ENCODE peak calls at places on chromosomes 12 and 14, in four cellular contexts. O is thoracic aorta, Y is retinal pigment epithelial cell, G is tibial artery. N is an unnamed sample.

GRCh38 chr14:57884175-57884574 is 18.3 kb upstream of the SLC35F4 start:
- DNase-seq in O (no peak), Y (no peak), G (no peak), N (no peak)

GRCh38 chr14:51395361-51395849 is 155.4 kb downstream of the TMX1 start:
- DNase-seq in O (no peak), Y (peak; percentile 79), G (no peak), N (peak; percentile 35)

GRCh38 chr12:30902606-30903005 is 23.9 kb upstream of the TSPAN11 start:
- DNase-seq in O (no peak), Y (no peak), G (no peak), N (no peak)

GRCh38 chr12:79168687-79169086 is 304.1 kb downstream of the SYT1 start:
- DNase-seq in O (no peak), Y (no peak), G (no peak), N (no peak)

GRCh38 chr14:59754256-59754655 is 116.3 kb downstream of the RTN1 start:
- DNase-seq in O (no peak), Y (no peak), G (no peak), N (no peak)

GRCh38 chr12:117120787-117121186 is 21.6 kb upstream of the TESC start:
- DNase-seq in O (no peak), Y (no peak), G (no peak), N (no peak)

GRCh38 chr12:31020385-31021166 is 53.1 kb upstream of the DDX11 start:
- DNase-seq in O (no peak), Y (no peak), G (no peak), N (no peak)

GRCh38 chr14:105305350-105305749 is 4.5 kb upstream of the BRF1 start:
- DNase-seq in O (no peak), Y (no peak), G (no peak), N (no peak)

GRCh38 chr12:76029982-76030377 is 1.6 kb downstream of the PHLDA1 start:
- DNase-seq in O (no peak), Y (no peak), G (no peak), N (no peak)

GRCh38 chr12:25689996-25690501 is 137.0 kb upstream of the LMNTD1 start:
- DNase-seq in O (no peak), Y (no peak), G (no peak), N (no peak)

GRCh38 chr12:64915242-64915641 is 90.8 kb downstream of the TBC1D30 start:
- DNase-seq in O (no peak), Y (no peak), G (no peak), N (no peak)

GRCh38 chr12:92110083-92110640 is 35.5 kb downstream of the BTG1 start:
- DNase-seq in O (no peak), Y (no peak), G (no peak), N (no peak)

GRCh38 chr14:34539407-34540180 is at the start of gene EAPP:
- DNase-seq in O (peak; percentile 94), Y (peak; percentile 89), G (peak; percentile 99), N (peak; percentile 91)

GRCh38 chr12:47900101-47900479 is 4.7 kb downstream of the VDR start:
- DNase-seq in O (no peak), Y (no peak), G (no peak), N (no peak)

GRCh38 chr12:55142896-55143870 is 17.0 kb downstream of the OR9K2 start:
- DNase-seq in O (no peak), Y (peak; percentile 0), G (no peak), N (peak; percentile 15)

GRCh38 chr12:73308747-73309146 is 1036.6 kb downstream of the TRHDE start:
- DNase-seq in O (no peak), Y (no peak), G (no peak), N (no peak)

GRCh38 chr12:106601548-106601947 is 18.7 kb downstream of the RFX4 start:
- DNase-seq in O (no peak), Y (no peak), G (no peak), N (no peak)

GRCh38 chr12:51270847-51271518 is 768 bp upstream of the SMAGP start:
- DNase-seq in O (no peak), Y (no peak), G (no peak), N (peak; percentile 51)

GRCh38 chr12:6335451-6336078 is 6.3 kb downstream of the TNFRSF1A start:
- DNase-seq in O (peak; percentile 80), Y (no peak), G (peak; percentile 85), N (peak; percentile 36)

GRCh38 chr14:66496188-66496807 is 10.1 kb downstream of the CCDC196 start:
- DNase-seq in O (no peak), Y (no peak), G (no peak), N (no peak)

GRCh38 chr14:104561124-104561531 is 18.4 kb upstream of the C14orf180 start:
- DNase-seq in O (no peak), Y (no peak), G (no peak), N (no peak)

GRCh38 chr12:83123039-83123438 is 436.3 kb downstream of the TMTC2 start:
- DNase-seq in O (no peak), Y (no peak), G (no peak), N (no peak)

GRCh38 chr12:83128529-83128928 is 441.8 kb downstream of the TMTC2 start:
- DNase-seq in O (no peak), Y (no peak), G (no peak), N (no peak)

GRCh38 chr12:83121886-83122622 is 435.3 kb downstream of the TMTC2 start:
- DNase-seq in O (no peak), Y (no peak), G (no peak), N (no peak)

DNA sequence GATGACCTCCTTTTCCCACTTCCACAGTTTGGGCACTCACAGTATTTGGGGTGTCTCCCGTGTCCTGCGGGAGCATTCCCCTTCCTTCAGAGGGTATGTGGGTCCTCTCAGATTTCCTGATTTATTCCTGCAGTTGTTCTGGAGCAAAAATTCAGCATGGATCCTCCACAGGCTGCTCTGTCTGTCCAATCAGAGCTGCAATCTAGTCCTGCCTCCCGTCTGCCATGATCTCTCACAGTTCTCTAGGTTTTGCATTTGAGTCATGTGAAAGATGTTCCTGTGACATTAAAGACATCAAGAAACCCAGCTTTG is 435.9 kb downstream of the TMTC2 start:
- DNase-seq in O (no peak), Y (no peak), G (no peak), N (no peak)
- H3K4me3 ChIP-seq in O (no peak overlapping the region), Y (no peak overlapping the region), G (no peak overlapping the region), N (no peak overlapping the region)

DNA sequence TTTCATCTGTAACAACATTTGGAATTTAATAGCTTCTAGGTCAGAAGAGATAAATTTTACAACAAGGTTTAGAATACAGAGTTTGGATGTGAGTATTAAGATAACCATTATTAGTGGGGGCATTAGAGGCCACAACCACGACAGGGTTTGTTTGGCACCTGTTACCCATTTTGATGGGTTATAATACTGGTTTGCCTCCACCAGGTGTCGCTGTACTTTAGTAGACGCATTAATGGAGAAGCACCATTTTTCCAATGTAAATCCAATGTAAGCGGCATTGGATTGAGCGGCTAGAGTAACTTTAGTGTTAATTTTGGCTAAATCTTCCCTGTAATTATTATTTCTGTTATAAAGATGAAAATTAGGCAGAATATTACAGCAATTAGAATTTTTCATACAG is 136.2 kb downstream of the SLCO1B3 start:
- DNase-seq in O (no peak), Y (no peak), G (no peak), N (peak; percentile 2)
- TF ChIP-seq CTCF in O (no peak), Y (peak; percentile 22), G (peak; percentile 30), N (peak; percentile 59)

GRCh38 chr14:74582910-74583581 is 29.0 kb downstream of the LTBP2 start:
- DNase-seq in O (no peak), Y (no peak), G (peak; percentile 62), N (no peak)

GRCh38 chr14:74586681-74587362 is 25.2 kb downstream of the LTBP2 start:
- DNase-seq in O (no peak), Y (no peak), G (no peak), N (no peak)

GRCh38 chr14:74585406-74586335 is 26.4 kb downstream of the LTBP2 start:
- DNase-seq in O (no peak), Y (no peak), G (no peak), N (no peak)

GRCh38 chr14:74583689-74584434 is 28.2 kb downstream of the LTBP2 start:
- DNase-seq in O (no peak), Y (no peak), G (no peak), N (peak; percentile 55)

GRCh38 chr14:74584966-74585365 is 27.1 kb downstream of the LTBP2 start:
- DNase-seq in O (no peak), Y (no peak), G (no peak), N (no peak)
- H3K4me3 ChIP-seq in O (no peak overlapping the region), Y (no peak overlapping the region), G (no peak overlapping the region), N (no peak overlapping the region)

GRCh38 chr14:85532981-85533820 is 3.3 kb downstream of the FLRT2 start:
- DNase-seq in O (no peak), Y (no peak), G (peak; percentile 64), N (peak; percentile 57)

GRCh38 chr14:85530626-85531025 is 682 bp downstream of the FLRT2 start:
- DNase-seq in O (no peak), Y (no peak), G (no peak), N (no peak)

GRCh38 chr14:85532570-85532969 is 2.6 kb downstream of the FLRT2 start:
- DNase-seq in O (no peak), Y (no peak), G (no peak), N (no peak)

GRCh38 chr14:85531141-85531593 is 1.2 kb downstream of the FLRT2 start:
- DNase-seq in O (no peak), Y (no peak), G (no peak), N (no peak)

GRCh38 chr14:85531594-85532391 is 1.8 kb downstream of the FLRT2 start:
- DNase-seq in O (no peak), Y (no peak), G (peak; percentile 76), N (no peak)
- TF ChIP-seq CTCF in O (no peak), Y (peak; percentile 50), G (peak; percentile 28), N (peak; percentile 46)